ENCODE peak calls at places on chromosomes 12 and 14, in five cellular contexts. W is transverse colon, F is cardiac muscle cell, O is IMR-90, I is H1. K is an unnamed sample. For H3K27me3, the result is how much of the 10 kb centered on the place peaks cover.

GRCh38 chr12:32273712-32274111 is 125.6 kb upstream of the FGD4 start:
- DNase-seq in F (no peak), O (no peak), I (peak), W (peak), K (peak)

GRCh38 chr12:65415826-65416225 is 137.3 kb downstream of the MSRB3 start:
- DNase-seq in O (peak), W (no peak), I (no peak), F (no peak), K (no peak)

GRCh38 chr12:6061661-6062060 is 62.8 kb downstream of the VWF start:
- DNase-seq in F (peak), W (no peak), I (no peak), O (peak), K (no peak)

GRCh38 chr12:133180669-133181068 is 626 bp upstream of the ZNF268 start:
- DNase-seq in O (no peak), W (no peak), F (no peak), I (no peak), K (no peak)

GRCh38 chr12:18323159-18323558 is 61.8 kb downstream of the PIK3C2G start:
- DNase-seq in O (peak), W (no peak), F (peak), I (no peak), K (no peak)

GRCh38 chr12:120887253-120888043 is 16.7 kb downstream of the SPPL3 start:
- DNase-seq in F (no peak), W (no peak), I (no peak), O (no peak), K (no peak)

GRCh38 chr12:101298426-101298825 is 18.5 kb downstream of the UTP20 start:
- DNase-seq in F (peak), O (peak), W (no peak), I (no peak), K (no peak)

GRCh38 chr12:128644664-128645296 is 179.0 kb downstream of the SLC15A4 start:
- DNase-seq in O (no peak), W (peak), I (peak), F (no peak), K (no peak)

GRCh38 chr12:32548691-32549412 is 130.2 kb upstream of the DNM1L start:
- DNase-seq in I (peak), W (no peak), F (peak), O (peak), K (no peak)

GRCh38 chr12:34363050-34363673 is 340.9 kb downstream of the ALG10 start:
- DNase-seq in I (no peak), F (no peak), W (no peak), O (no peak), K (no peak)

GRCh38 chr12:105092336-105092735 is 8.1 kb upstream of the ALDH1L2 start:
- DNase-seq in F (no peak), I (peak), W (peak), O (no peak), K (no peak)

GRCh38 chr12:115378296-115378695 is 694.3 kb upstream of the TBX3 start:
- DNase-seq in W (no peak), F (peak), O (no peak), I (no peak), K (no peak)

GRCh38 chr12:96225003-96225855 is 31.1 kb downstream of the ELK3 start:
- DNase-seq in I (no peak), W (no peak), F (peak), O (no peak), K (no peak)

GRCh38 chr12:19643635-19644034 is 204.3 kb downstream of the AEBP2 start:
- DNase-seq in O (peak), I (no peak), W (no peak), F (peak), K (no peak)

GRCh38 chr14:85824526-85824925 is 294.6 kb downstream of the FLRT2 start:
- DNase-seq in I (no peak), W (no peak), F (no peak), O (no peak), K (no peak)

GRCh38 chr14:34794217-34794616 is 79.8 kb upstream of the CFL2 start:
- DNase-seq in F (peak), I (no peak), O (no peak), W (no peak), K (no peak)

GRCh38 chr12:93200291-93200917 is 177.3 kb upstream of the NUDT4 start:
- DNase-seq in O (no peak), W (no peak), I (no peak), F (peak), K (no peak)

GRCh38 chr12:132208153-132208823 is 64.0 kb downstream of the NOC4L start:
- DNase-seq in O (no peak), I (no peak), F (no peak), W (no peak), K (no peak)

GRCh38 chr12:76921891-76922664 is 43.3 kb upstream of the CSRP2 start:
- DNase-seq in F (no peak), I (no peak), O (no peak), W (no peak), K (no peak)

GRCh38 chr12:49750027-49750977 is 8.9 kb downstream of the TMBIM6 start:
- DNase-seq in I (no peak), F (peak), W (no peak), O (peak), K (peak)

GRCh38 chr12:30278401-30278800 is 417.3 kb downstream of the IPO8 start:
- DNase-seq in W (no peak), O (no peak), I (no peak), F (no peak), K (no peak)

GRCh38 chr12:116320839-116321238 is 43.3 kb upstream of the MED13L start:
- DNase-seq in I (no peak), O (peak), F (no peak), W (no peak), K (no peak)

GRCh38 chr14:35045798-35046047 is 349 bp upstream of the FAM177A1 start:
- DNase-seq in F (no peak), W (no peak), O (no peak), I (no peak), K (no peak)

GRCh38 chr12:87848248-87848868 is 180.8 kb downstream of the C12orf50 start:
- DNase-seq in W (no peak), O (peak), I (no peak), F (peak), K (peak)

GRCh38 chr14:54564071-54564798 is 2.7 kb upstream of the SAMD4A start:
- DNase-seq in O (peak), F (peak), W (no peak), I (no peak), K (no peak)

GRCh38 chr12:74449872-74450271 is 87.8 kb upstream of the ATXN7L3B start:
- DNase-seq in F (no peak), I (no peak), O (peak), W (no peak), K (no peak)

GRCh38 chr14:103122578-103123127 is 608 bp upstream of the TNFAIP2 start:
- DNase-seq in O (no peak), F (peak), I (peak), W (no peak), K (no peak)

GRCh38 chr12:25364529-25365339 is 114.0 kb upstream of the KRAS start:
- DNase-seq in F (no peak), W (no peak), I (no peak), O (no peak), K (no peak)

GRCh38 chr14:96082420-96083300 is 43.5 kb downstream of the C14orf132 start:
- DNase-seq in F (no peak), O (no peak), W (no peak), I (no peak), K (no peak)

GRCh38 chr14:87409401-87409800 is 583.6 kb downstream of the GALC start:
- DNase-seq in W (no peak), F (no peak), O (peak), I (no peak), K (no peak)

GRCh38 chr12:46351138-46351537 is 21.4 kb downstream of the SLC38A2 start:
- DNase-seq in O (no peak), I (no peak), W (no peak), F (no peak), K (no peak)

GRCh38 chr12:41274643-41275042 is 86.5 kb downstream of the PDZRN4 start:
- DNase-seq in F (no peak), O (no peak), I (no peak), W (no peak), K (no peak)

GRCh38 chr12:103529306-103529705 is 33.5 kb upstream of the C12orf42 start:
- DNase-seq in O (no peak), F (no peak), W (no peak), I (no peak), K (no peak)

GRCh38 chr12:56831936-56832335 is 68.8 kb downstream of the HSD17B6 start:
- DNase-seq in F (no peak), W (no peak), I (no peak), O (no peak), K (no peak)

GRCh38 chr12:108442077-108442476 is 73.0 kb upstream of the FICD start:
- DNase-seq in I (peak), W (no peak), F (peak), O (no peak), K (no peak)

GRCh38 chr14:50559990-50560928 is at the start of gene ATL1:
- DNase-seq in I (peak), O (peak), W (peak), F (peak), K (peak)

GRCh38 chr14:50562841-50563240 is 2.9 kb downstream of the ATL1 start:
- DNase-seq in O (no peak), F (no peak), I (no peak), W (no peak), K (no peak)

DNA sequence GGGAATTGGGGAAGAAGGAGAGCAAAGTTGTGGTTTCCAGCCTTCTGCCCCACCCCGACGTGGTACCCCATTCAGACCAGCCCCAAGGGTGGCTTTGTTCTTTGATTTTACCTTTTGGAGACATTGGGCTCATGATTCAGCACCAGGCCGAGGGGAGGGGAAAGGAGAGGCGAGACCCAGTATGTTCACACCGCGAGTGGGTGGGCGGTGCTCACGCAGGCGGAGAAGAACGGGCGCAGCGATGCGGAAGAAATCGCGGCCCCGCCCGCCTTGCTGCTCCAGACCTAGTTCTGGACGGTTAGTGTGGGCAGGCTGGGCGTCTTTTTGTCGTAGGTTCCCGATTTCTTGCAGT is 960 bp downstream of the ATL1 start:
- DNase-seq in O (peak), F (peak), W (peak), I (peak), K (peak)
- H3K27me3 ChIP-seq in O (under half), F (half or more), W (under half), I (under half), K (under half)

GRCh38 chr14:98951031-98951430 is 321.0 kb downstream of the BCL11B start:
- DNase-seq in F (no peak), O (no peak), W (no peak), I (no peak), K (no peak)
- H3K27me3 ChIP-seq in F (under half), O (under half), W (under half), I (under half), K (under half)

DNA sequence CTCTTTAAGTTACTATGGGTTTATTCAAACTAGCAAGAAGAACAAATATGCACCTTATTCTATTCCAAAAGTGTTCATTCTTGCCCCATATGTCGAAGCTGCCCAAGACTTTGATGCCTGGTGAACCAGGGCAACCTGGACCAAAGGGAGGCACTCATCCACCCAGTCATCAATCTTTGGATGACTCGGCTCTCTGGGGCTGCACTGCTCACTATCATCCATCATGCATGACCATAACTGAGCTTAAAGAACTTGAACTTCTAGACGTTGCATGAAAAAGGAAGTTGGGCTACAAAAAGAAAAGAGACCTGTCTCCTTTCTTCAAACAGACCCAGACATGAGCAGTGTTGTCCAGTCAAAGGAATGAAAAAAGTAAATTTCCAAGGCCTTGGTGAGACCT is 1.2 kb downstream of the KRT4 start:
- DNase-seq in O (no peak), I (no peak), W (no peak), F (no peak), K (no peak)
- H3K27me3 ChIP-seq in O (under half), I (under half), W (under half), F (under half), K (under half)

DNA sequence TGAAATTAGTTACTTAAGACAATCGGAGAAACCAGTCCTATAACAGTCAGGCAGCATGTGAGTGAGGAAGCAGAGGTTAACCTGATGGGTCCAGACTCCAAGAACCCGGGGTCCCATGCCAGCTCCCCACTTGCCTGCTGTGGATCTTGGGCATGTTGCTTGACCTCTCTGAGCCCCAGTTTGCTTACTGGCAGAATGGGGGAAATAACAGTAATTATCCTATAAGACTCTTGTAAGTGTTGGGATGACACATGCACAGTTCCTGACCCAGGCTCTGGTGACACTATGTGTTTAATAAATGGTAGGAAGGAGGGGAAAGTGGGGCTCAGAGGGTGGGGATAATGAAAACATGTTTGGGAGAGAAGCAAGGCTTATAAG is 56.8 kb downstream of the RPH3A start:
- DNase-seq in O (no peak), F (no peak), W (no peak), I (no peak), K (no peak)
- H3K27me3 ChIP-seq in O (under half), F (under half), W (under half), I (under half), K (under half)

GRCh38 chr12:47999816-48000215 is 4.5 kb downstream of the COL2A1 start:
- DNase-seq in W (no peak), I (no peak), F (no peak), O (no peak), K (no peak)

GRCh38 chr12:48001426-48002178 is 2.7 kb downstream of the COL2A1 start:
- DNase-seq in W (peak), I (peak), O (no peak), F (peak), K (peak)

GRCh38 chr12:48002773-48003218 is 1.5 kb downstream of the COL2A1 start:
- DNase-seq in W (peak), I (peak), F (peak), O (peak), K (no peak)

GRCh38 chr12:48002179-48002601 is 2.1 kb downstream of the COL2A1 start:
- DNase-seq in O (no peak), W (no peak), I (peak), F (no peak), K (no peak)

DNA sequence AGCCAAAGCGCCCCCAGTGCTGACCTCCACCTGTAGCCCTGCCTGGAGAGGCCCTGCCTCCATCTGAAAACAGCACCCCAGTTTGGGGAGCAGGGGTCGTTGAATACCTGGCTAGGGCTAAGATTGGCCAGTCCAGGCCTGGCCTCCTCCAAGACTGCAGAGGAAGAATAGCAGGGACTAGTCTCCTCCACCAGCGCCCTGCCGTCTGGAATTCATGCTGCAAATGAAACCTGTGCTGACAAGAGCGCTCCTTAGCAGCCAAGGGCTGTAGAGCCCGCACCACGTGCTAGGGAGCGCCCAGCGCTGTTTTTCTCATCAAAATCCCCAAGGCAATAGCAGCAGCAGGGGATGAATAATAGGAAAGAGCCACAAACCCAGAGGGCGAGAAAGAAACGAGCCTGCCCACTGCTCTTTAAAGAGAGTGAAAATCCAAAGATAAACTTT is 3.4 kb downstream of the COL2A1 start:
- DNase-seq in W (no peak), O (peak), I (no peak), F (peak), K (no peak)
- H3K27me3 ChIP-seq in W (half or more), O (half or more), I (half or more), F (under half), K (under half)

DNA sequence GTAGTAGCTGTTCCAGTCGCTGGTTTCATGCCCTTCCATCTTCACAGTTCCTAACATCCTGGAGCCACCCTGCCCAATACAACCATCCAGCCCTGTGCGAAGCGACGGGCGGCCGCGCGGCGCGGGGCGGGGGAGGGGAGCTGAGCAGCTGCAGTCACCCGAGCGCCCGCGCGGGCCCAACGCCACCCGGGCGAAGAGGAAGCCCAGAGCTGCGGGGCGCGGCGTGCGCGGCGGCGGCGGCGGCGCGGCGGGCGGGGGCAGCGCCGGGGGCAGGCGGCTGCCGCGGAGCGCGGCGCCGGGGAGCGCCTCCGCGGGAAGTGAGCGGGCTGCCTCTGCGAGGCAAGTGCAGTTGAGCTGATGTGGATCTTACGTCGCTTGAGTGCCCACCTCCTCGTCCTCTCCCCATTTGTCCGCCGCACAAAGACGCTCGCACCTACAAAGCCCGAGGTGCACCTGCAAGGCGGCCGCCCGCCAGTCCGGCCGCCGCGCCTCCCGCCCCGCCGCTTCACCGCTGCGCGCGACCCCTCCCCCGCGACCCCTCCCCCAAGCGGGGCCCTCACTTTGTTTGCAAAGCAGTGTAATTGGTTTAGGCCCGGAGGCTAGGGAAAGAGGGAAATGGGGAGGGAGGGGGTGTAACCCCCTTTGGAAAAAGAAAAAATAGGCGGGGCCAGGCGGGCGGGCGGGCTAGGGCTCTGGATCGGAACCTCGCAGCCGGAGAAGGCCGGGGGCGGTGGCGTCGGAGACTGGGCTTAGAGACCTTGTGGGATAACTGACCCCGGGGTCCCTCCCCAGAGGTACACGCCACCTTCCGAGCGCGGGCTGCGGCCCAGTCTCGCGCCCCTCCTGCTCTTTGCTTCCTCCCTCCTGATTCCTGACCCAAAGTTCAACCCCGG is at the start of the genes FOXA1 and TTC6:
- DNase-seq in F (peak), O (peak), W (peak), I (peak), K (no peak)
- H3K27me3 ChIP-seq in F (half or more), O (half or more), W (half or more), I (half or more), K (under half)

GRCh38 chr12:52036587-52037171 is 14.6 kb upstream of the NR4A1 start:
- DNase-seq in F (peak), W (peak), O (peak), I (peak), K (peak)
- H3K27me3 ChIP-seq in F (under half), W (under half), O (under half), I (under half), K (under half)

DNA sequence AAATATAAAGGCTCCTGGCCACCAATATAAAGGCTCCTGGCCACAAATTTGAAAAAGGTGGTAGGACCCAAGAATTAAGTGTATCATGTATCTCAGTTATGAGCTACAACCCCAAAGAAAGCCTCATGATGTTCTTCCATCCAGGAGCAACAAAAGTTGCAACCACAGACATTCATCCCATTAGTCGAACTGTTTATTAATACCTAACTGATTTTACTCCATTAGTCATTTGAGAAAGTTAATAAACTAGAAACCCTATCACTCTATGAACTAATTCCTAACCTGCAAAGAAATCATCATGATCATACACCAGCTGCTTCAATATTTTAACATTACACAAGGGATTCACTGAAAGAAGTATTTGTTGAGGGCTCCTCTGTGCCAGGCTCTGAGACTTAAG is 253.2 kb upstream of the GRIP1 start:
- DNase-seq in W (no peak), I (no peak), O (no peak), F (no peak), K (no peak)
- H3K27me3 ChIP-seq in W (under half), I (under half), O (under half), F (under half), K (under half)

GRCh38 chr14:25049127-25049558 is 804 bp downstream of the STXBP6 start:
- DNase-seq in W (peak), I (peak), O (no peak), F (peak), K (no peak)
- H3K27me3 ChIP-seq in W (under half), I (under half), O (under half), F (half or more), K (under half)